ENCODE peak calls at places on chromosomes 1 and 21, in ten cellular contexts. P is transverse colon, B is HepG2, S is A549, X is stomach, A is K562, D is tibial nerve, Y is upper lobe of left lung, J is ovary, Q is H1. U is an unnamed sample. For H3K4me1, the result is how much of the 10 kb centered on the place peaks cover.

GRCh38 chr21:45458281-45459170 is 53.6 kb downstream of the COL18A1 start:
- DNase-seq in S (no peak), D (no peak), A (no peak), B (no peak), J (no peak), P (no peak), X (no peak), Y (peak), Q (no peak), U (no peak)

GRCh38 chr1:4171480-4172450 is 271.7 kb upstream of the C1orf174 start:
- DNase-seq in B (no peak), S (no peak), A (no peak), J (no peak), X (peak), D (no peak), Y (no peak), Q (no peak), P (no peak), U (peak)

GRCh38 chr1:9500756-9501754 is 38.2 kb upstream of the SLC25A33 start:
- DNase-seq in P (no peak), Q (no peak), B (peak), X (no peak), J (no peak), S (no peak), Y (no peak), A (no peak), D (no peak), U (no peak)

GRCh38 chr1:111735321-111735720 is 3.9 kb downstream of the INKA2 start:
- DNase-seq in D (no peak), B (no peak), A (no peak), P (no peak), Q (no peak), Y (no peak), X (no peak), S (no peak), J (no peak), U (no peak)

GRCh38 chr1:101526813-101527212 is 290.0 kb downstream of the S1PR1 start:
- DNase-seq in D (no peak), P (no peak), J (no peak), Y (no peak), B (no peak), A (no peak), Q (no peak), X (no peak), S (no peak), U (no peak)

GRCh38 chr1:5743435-5744095 is 248.7 kb downstream of the NPHP4 start:
- DNase-seq in B (no peak), X (no peak), Y (peak), A (no peak), S (no peak), Q (no peak), P (no peak), D (peak), J (no peak), U (peak)

GRCh38 chr1:9289090-9289534 is 3.6 kb upstream of the SPSB1 start:
- DNase-seq in S (peak), P (peak), J (peak), X (peak), Y (no peak), A (peak), B (peak), D (peak), Q (no peak), U (peak)

GRCh38 chr1:153929981-153930948 is 7.5 kb upstream of the GATAD2B start:
- DNase-seq in P (no peak), D (no peak), J (no peak), A (peak), Q (no peak), Y (no peak), S (no peak), X (no peak), B (no peak), U (no peak)

GRCh38 chr1:178093958-178094751 is at the start of gene RASAL2:
- DNase-seq in D (peak), S (peak), P (peak), X (peak), B (peak), A (peak), J (peak), Y (peak), Q (peak), U (peak)

GRCh38 chr1:82540006-82540405 is 739.3 kb downstream of the ADGRL2 start:
- DNase-seq in Q (no peak), Y (no peak), S (no peak), P (no peak), D (no peak), B (no peak), A (no peak), J (no peak), X (no peak), U (no peak)

GRCh38 chr1:113929750-113930498 is 800 bp downstream of the HIPK1 start:
- DNase-seq in X (peak), B (no peak), S (no peak), J (peak), D (no peak), A (no peak), P (peak), Q (no peak), Y (peak), U (peak)

GRCh38 chr1:29211086-29212030 is 19.4 kb downstream of the MECR start:
- DNase-seq in P (no peak), X (no peak), Q (no peak), Y (no peak), A (no peak), D (no peak), J (no peak), B (no peak), S (no peak), U (no peak)

GRCh38 chr21:40732998-40733397 is 114.0 kb downstream of the DSCAM start:
- DNase-seq in P (no peak), J (no peak), S (no peak), A (no peak), X (no peak), Q (no peak), Y (no peak), D (no peak), B (no peak), U (no peak)

GRCh38 chr1:204652556-204652955 is 33.0 kb downstream of the LRRN2 start:
- DNase-seq in D (no peak), P (no peak), Y (no peak), X (no peak), S (no peak), B (no peak), J (no peak), A (no peak), Q (no peak), U (no peak)

GRCh38 chr1:66243548-66244130 is 290.3 kb upstream of the SGIP1 start:
- DNase-seq in X (no peak), P (no peak), Q (no peak), Y (no peak), J (no peak), D (no peak), B (no peak), A (no peak), S (no peak), U (no peak)

GRCh38 chr1:56758135-56758534 is 61.1 kb downstream of the FYB2 start:
- DNase-seq in J (no peak), S (peak), D (no peak), Q (peak), X (peak), A (no peak), Y (no peak), P (peak), B (peak), U (no peak)

GRCh38 chr1:16605532-16605931 is 7.8 kb downstream of the NBPF1 start:
- DNase-seq in Q (no peak), P (no peak), B (no peak), Y (peak), A (no peak), S (no peak), D (no peak), X (no peak), J (no peak), U (peak)

GRCh38 chr1:173255214-173255813 is 48.2 kb upstream of the TNFSF4 start:
- DNase-seq in B (peak), X (no peak), Q (no peak), D (no peak), P (no peak), Y (no peak), A (peak), S (peak), J (no peak), U (no peak)

GRCh38 chr1:112263464-112263863 is 132.6 kb upstream of the CTTNBP2NL start:
- DNase-seq in D (no peak), B (no peak), J (no peak), S (peak), A (no peak), X (no peak), Q (no peak), P (no peak), Y (no peak), U (no peak)

GRCh38 chr1:201017828-201018163 is 5.7 kb downstream of the KIF21B start:
- DNase-seq in Y (no peak), B (no peak), Q (no peak), J (no peak), D (no peak), A (no peak), S (no peak), X (no peak), P (no peak), U (no peak)

GRCh38 chr1:19704247-19705113 is 39.8 kb downstream of the HTR6 start:
- DNase-seq in J (peak), B (peak), P (peak), Q (peak), A (peak), D (peak), X (peak), S (peak), Y (peak), U (peak)

GRCh38 chr21:38520511-38520910 is 22.2 kb upstream of the ERG start:
- DNase-seq in P (no peak), Y (no peak), J (no peak), Q (no peak), D (no peak), X (no peak), A (no peak), S (no peak), B (no peak), U (no peak)

GRCh38 chr1:21655748-21656147 is 13.4 kb downstream of the RAP1GAP start:
- DNase-seq in P (no peak), A (peak), S (peak), J (no peak), Q (peak), X (no peak), B (peak), D (no peak), Y (no peak), U (no peak)

GRCh38 chr1:56380556-56380955 is 198.8 kb downstream of the PLPP3 start:
- DNase-seq in B (no peak), S (no peak), P (no peak), X (no peak), Y (no peak), D (no peak), J (no peak), Q (no peak), A (no peak), U (no peak)

DNA sequence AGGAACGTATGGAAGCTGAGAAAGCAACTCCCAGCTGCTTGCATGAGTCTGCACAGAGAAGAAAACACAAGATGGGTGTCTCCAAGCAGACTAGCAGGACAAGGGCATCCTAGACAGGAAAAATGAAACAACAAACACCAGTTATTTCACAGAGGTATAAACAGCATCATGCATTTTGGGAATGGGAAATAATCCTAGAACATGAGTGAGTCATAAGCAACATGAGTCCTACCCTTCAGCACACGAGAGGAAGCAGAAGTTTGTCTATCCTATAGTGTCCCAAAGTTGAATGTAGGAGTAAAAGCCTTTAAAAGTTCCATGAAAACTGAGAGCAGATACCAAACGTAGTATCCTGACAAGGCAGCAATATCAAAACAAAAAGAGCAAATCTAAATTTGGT is 11.3 kb upstream of the FRRS1 start:
- DNase-seq in J (no peak), Y (no peak), B (no peak), D (no peak), Q (no peak), S (no peak), P (no peak), A (no peak), X (no peak), U (no peak)
- TF ChIP-seq EP300 in J (no peak), Y (no peak), B (no peak), D (no peak), Q (no peak), S (no peak), P (no peak), A (no peak), X (no peak), U (no peak)

GRCh38 chr1:32925360-32926142 is 24.4 kb upstream of the TMEM54 start:
- DNase-seq in X (no peak), P (peak), A (no peak), B (peak), S (no peak), Q (peak), D (no peak), J (no peak), Y (no peak), U (no peak)
- TF ChIP-seq CTCF in X (no peak), P (no peak), A (peak), B (peak), S (no peak), Q (peak), D (no peak), J (no peak), Y (no peak), U (no peak)

DNA sequence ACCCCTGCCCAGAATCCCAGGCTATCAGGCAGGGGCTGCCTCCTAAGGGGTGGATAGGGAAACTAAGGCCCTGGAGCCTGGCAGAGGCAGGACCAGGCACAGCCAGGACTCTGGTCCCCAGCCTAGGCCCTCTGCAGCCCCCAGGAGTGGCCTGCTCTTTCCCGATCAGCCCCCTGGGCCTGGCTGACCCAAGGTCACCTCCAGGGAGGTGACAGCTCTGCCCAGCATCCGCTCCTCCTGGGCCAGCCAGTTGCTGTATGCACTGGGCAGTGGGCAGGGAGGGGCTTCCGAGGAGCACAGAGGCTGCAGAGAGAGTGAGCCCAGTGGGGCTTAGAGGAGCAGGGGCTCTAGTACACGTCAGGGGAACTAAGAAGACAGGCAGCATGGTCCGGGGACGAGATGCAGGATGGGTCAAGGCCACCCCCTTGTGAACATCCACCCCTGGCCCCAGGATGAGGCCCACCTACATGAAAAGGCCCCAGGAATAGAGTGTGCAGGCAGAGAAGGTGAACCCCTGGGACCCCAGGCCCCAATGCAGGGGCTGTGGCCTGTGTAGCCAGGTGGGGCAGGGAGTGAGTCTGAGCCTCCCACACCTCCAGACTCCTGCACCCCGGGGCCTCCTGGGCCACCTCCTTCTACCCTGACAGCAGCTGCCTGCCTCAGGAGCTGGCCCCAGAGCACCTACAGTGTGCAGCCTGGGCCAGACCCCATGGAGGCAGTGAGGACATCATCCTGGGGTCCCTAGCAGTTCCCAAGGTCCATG is 32.8 kb downstream of the WNT9A start:
- DNase-seq in S (no peak), B (no peak), Q (no peak), J (no peak), D (no peak), P (no peak), Y (no peak), A (no peak), X (no peak), U (no peak)
- H3K4me1 ChIP-seq in S (under half), B (under half), Q (under half), J (under half), D (under half), P (under half), Y (under half), A (under half), X (under half), U (under half)

DNA sequence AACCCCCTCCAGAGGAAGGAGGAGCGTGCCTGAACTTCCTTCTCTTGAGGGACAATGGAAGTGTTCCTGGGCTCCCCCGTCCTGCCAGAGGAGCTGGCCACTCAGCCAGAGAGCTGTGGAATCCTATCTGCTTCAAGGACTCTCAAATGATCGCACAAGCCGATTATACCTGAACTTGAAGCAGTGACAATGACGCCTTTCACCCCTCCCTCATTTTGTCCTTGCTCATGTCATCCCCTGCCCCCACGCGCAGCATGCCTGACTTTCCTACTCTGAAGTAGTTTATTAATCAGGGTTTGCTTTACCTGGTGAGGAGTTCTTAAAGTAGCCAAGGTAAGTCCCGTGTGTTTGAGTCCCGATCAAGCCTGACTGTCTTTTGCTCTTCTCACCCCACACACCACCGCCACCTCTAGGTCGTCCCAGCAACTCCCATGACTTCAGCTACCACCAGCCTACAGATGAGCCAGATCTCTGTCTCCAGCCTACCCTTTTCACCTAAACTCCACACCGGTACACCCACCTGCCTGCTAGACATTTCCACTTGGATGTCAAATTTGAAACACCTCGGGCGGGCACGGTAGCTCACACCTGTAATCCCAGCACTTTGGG is 25.0 kb upstream of the PRELP start:
- DNase-seq in S (peak), D (no peak), Y (no peak), A (no peak), P (no peak), X (no peak), Q (no peak), J (no peak), B (no peak), U (no peak)
- TF ChIP-seq EP300 in S (no peak), D (no peak), Y (no peak), A (no peak), P (no peak), X (no peak), Q (no peak), J (no peak), B (no peak), U (no peak)

GRCh38 chr1:155277070-155277895 is at the start of gene HCN3:
- DNase-seq in J (peak), P (peak), B (peak), A (peak), D (peak), Y (peak), S (peak), X (peak), Q (peak), U (peak)

GRCh38 chr1:155282488-155283086 is 5.3 kb downstream of the HCN3 start:
- DNase-seq in X (no peak), Y (peak), B (no peak), P (no peak), S (no peak), D (no peak), A (peak), Q (no peak), J (no peak), U (no peak)

GRCh38 chr1:155277896-155278688 is 829 bp downstream of the HCN3 start:
- DNase-seq in S (peak), D (no peak), J (peak), B (peak), Y (peak), X (peak), P (peak), A (peak), Q (peak), U (peak)

GRCh38 chr1:155273134-155273982 is at the start of gene CLK2:
- DNase-seq in S (peak), B (peak), D (peak), P (peak), Y (peak), J (peak), A (peak), X (peak), Q (peak), U (peak)

GRCh38 chr1:155278689-155279160 is 1.5 kb downstream of the HCN3 start:
- DNase-seq in Q (no peak), X (no peak), J (no peak), S (no peak), A (no peak), D (no peak), Y (no peak), B (no peak), P (no peak), U (no peak)
- TF ChIP-seq CTCF in Q (no peak), X (no peak), J (no peak), S (no peak), A (no peak), D (no peak), Y (no peak), B (no peak), P (peak), U (no peak)

GRCh38 chr1:58572691-58573090 is 4.4 kb downstream of the TACSTD2 start:
- DNase-seq in S (no peak), X (peak), Y (no peak), D (no peak), A (no peak), P (no peak), Q (no peak), B (no peak), J (no peak), U (no peak)
- H3K4me1 ChIP-seq in S (under half), X (under half), Y (under half), D (under half), A (under half), P (under half), Q (under half), B (under half), J (under half), U (under half)

GRCh38 chr1:69551476-69552324 is 16.0 kb upstream of the LRRC7 start:
- DNase-seq in X (no peak), B (no peak), P (no peak), J (no peak), S (no peak), Q (no peak), Y (no peak), D (no peak), A (no peak), U (no peak)

GRCh38 chr1:69553726-69554125 is 14.0 kb upstream of the LRRC7 start:
- DNase-seq in X (no peak), J (no peak), P (no peak), B (no peak), Q (no peak), D (no peak), Y (no peak), S (no peak), A (no peak), U (no peak)
- TF ChIP-seq EP300 in X (no peak), J (no peak), P (no peak), B (no peak), Q (no peak), D (no peak), Y (no peak), S (no peak), A (no peak), U (no peak)

DNA sequence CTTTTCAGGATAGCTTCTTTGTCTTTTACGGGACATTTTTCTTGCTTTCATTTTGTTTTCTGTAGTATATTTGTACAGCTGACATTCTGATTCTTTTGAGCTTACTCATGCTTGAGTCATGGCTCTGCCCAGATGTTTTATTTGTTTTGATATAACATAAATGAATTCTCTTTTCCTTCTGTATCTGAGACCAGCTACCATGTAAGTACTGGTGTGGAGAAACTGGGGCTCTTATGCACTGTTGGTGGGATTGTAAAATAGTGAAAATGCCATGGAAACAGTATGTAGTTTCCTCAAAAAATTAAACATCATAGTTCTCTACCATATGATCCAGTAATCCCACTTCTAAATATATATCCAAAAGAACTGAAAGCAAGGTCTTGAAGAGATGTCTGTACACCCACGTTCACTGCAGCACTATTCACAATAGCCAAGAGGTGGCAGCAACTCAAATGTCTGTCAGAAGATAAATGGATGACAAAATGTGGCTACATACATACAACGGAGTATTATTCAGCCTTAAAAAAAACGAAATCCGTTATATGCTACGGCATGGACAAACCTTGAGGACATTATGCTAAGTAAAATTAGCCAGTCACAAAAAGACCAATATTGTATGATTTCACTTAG is 61.4 kb downstream of the EIF2B3 start:
- DNase-seq in Q (no peak), B (peak), X (no peak), D (no peak), P (no peak), Y (no peak), A (no peak), S (peak), J (no peak), U (no peak)
- TF ChIP-seq CTCF in Q (peak), B (peak), X (no peak), D (peak), P (peak), Y (no peak), A (peak), S (peak), J (no peak), U (no peak)